ENCODE peak calls at places on chromosomes 12 and 14, in eight cellular contexts. H is IMR-90, E is stomach, C is right lobe of liver, A is HCT116, K is body of pancreas, R is ovary, L is heart left ventricle. B is an unnamed sample.

GRCh38 chr14:64826845-64827244 is 52.9 kb downstream of the SPTB start:
- DNase-seq in H (no peak), E (no peak), C (no peak), A (no peak), K (no peak), R (no peak), L (no peak), B (no peak)

GRCh38 chr12:84995646-84996045 is 40.4 kb downstream of the TSPAN19 start:
- DNase-seq in H (peak), E (no peak), C (no peak), A (no peak), K (no peak), R (no peak), L (no peak), B (no peak)

GRCh38 chr14:39025250-39025809 is 77.7 kb downstream of the SEC23A start:
- DNase-seq in H (no peak), E (no peak), C (no peak), A (no peak), K (no peak), R (no peak), L (no peak), B (no peak)

GRCh38 chr12:4997939-4998338 is 45.7 kb upstream of the KCNA5 start:
- DNase-seq in H (peak), E (no peak), C (no peak), A (no peak), K (no peak), R (no peak), L (peak), B (no peak)

GRCh38 chr12:15979096-15980091 is 68.3 kb downstream of the DERA start:
- DNase-seq in H (peak), E (no peak), C (no peak), A (no peak), K (no peak), R (no peak), L (no peak), B (no peak)

GRCh38 chr14:93019367-93019843 is 96.3 kb downstream of the ITPK1 start:
- DNase-seq in H (no peak), E (peak), C (peak), A (no peak), K (peak), R (peak), L (no peak), B (no peak)

GRCh38 chr14:31992051-31992450 is 85.1 kb upstream of the ARHGAP5 start:
- DNase-seq in H (peak), E (no peak), C (no peak), A (no peak), K (no peak), R (no peak), L (no peak), B (no peak)

GRCh38 chr12:31225656-31226535 is 100.1 kb downstream of the SINHCAF start:
- DNase-seq in H (no peak), E (no peak), C (no peak), A (no peak), K (no peak), R (no peak), L (no peak), B (no peak)

GRCh38 chr12:32025906-32026305 is 66.7 kb downstream of the RESF1 start:
- DNase-seq in H (no peak), E (no peak), C (no peak), A (no peak), K (no peak), R (no peak), L (no peak), B (no peak)

GRCh38 chr12:11798856-11799530 is 149.5 kb downstream of the ETV6 start:
- DNase-seq in H (peak), E (no peak), C (no peak), A (no peak), K (no peak), R (no peak), L (peak), B (no peak)
- TF ChIP-seq POLR2A in H (no peak), E (no peak), C (no peak), A (no peak), K (no peak), R (no peak), L (no peak), B (no peak)

GRCh38 chr12:113803829-113804140 is 162.3 kb downstream of the RBM19 start:
- DNase-seq in H (no peak), E (no peak), C (no peak), A (no peak), K (no peak), R (no peak), L (no peak), B (no peak)

GRCh38 chr12:113812431-113813228 is 153.5 kb downstream of the RBM19 start:
- DNase-seq in H (no peak), E (no peak), C (no peak), A (no peak), K (no peak), R (no peak), L (no peak), B (no peak)

GRCh38 chr12:113805201-113805600 is 160.9 kb downstream of the RBM19 start:
- DNase-seq in H (no peak), E (no peak), C (no peak), A (no peak), K (no peak), R (no peak), L (no peak), B (no peak)

GRCh38 chr12:113805673-113806072 is 160.5 kb downstream of the RBM19 start:
- DNase-seq in H (no peak), E (no peak), C (no peak), A (no peak), K (no peak), R (no peak), L (no peak), B (no peak)

DNA sequence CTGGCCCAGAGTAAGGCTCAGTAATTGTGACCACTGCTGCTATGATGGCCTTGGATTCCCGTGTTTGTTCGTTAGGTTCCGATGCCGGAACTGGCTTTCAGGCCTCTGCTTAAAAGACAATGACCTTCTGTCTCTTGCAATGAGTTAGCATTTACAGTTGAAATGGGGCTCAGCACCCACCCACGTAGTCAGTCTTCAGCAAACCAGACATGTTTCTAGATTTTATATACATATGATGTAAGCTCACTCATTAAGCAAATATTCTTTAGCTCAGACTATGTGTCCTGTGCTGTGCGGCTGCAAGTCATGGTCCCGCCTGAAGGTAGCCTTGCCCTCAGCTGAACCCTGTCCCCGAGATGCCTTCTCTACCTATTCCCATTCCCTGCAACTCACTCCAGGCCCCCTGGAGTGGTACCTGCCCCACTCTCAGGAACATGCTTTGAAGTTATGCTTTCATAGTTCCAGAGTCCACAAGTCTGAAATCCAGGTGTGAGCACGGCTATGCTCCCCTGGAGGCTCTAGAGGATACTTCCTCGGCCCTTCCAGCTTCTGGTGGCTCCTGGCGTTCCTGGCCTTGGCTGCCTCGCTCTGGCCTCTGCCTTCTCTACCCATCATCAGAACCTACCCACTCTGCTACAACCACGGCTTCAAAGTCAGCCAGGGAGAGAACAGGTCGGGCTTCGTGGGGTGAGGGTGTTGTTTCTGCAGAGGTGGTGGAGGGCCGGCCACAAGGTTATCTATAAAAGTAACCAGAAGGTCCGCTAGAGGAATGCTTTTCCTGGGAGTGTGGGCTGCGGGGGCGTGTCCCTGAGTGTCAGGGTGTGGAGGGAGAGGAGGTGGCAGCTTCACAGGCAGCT is 157.8 kb downstream of the RBM19 start:
- DNase-seq in H (peak), E (no peak), C (no peak), A (no peak), K (no peak), R (no peak), L (no peak), B (no peak)
- TF ChIP-seq POLR2A in H (no peak), E (no peak), C (no peak), A (no peak), K (no peak), R (no peak), L (no peak), B (no peak)

GRCh38 chr14:76953196-76953945 is 75.1 kb downstream of the IRF2BPL start:
- DNase-seq in H (peak), E (peak), C (peak), A (peak), K (peak), R (peak), L (peak), B (no peak)
- TF ChIP-seq POLR2A in H (no peak), E (no peak), C (peak), A (peak), K (no peak), R (no peak), L (peak), B (no peak)

GRCh38 chr12:121839106-121839992 is 19.3 kb downstream of the HPD start:
- DNase-seq in H (peak), E (peak), C (peak), A (peak), K (peak), R (peak), L (peak), B (peak)
- TF ChIP-seq POLR2A in H (no peak), E (no peak), C (peak), A (peak), K (no peak), R (peak), L (peak), B (no peak)

DNA sequence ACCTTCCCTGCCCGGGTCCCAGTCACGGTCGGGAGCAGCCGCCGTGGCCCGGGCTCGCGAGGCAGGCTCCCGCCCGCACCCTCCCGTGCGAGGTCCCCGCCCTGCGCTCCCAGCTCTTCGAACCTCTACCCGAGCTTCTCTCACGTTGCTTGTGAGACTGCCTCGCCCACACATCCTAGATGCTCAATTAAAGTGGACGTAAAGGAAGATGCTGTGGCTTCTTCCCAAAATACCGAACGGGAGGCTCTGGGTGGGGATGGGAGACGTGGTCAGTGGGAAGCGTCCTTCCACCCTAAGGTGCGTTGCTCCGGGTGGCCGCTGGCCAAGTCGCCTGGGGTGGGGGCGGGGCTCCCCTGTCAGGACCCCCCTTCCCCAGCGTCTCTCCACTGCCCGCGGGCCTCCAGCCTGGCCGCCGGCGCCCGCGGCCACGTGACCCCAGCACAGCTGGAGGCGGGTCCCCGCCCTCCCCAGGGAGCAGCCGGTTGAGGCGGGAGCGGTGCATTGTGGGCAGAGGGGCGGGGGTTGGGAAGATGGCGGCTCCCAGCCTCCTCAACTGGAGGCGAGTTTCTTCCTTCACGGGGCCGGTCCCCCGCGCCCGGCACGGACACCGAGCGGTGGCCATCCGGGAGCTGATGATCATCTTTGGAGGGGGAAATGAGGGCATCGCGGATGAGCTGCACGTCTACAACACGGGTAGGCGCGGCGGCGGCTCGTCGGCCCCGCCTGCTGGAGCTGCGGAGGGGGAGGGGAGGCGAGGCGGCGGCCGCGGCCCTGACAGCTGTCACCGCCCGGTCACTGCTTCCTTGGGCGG is at the start of gene HCFC2:
- DNase-seq in H (peak), E (peak), C (peak), A (peak), K (peak), R (peak), L (peak), B (peak)
- TF ChIP-seq POLR2A in H (no peak), E (no peak), C (peak), A (peak), K (peak), R (peak), L (peak), B (peak)

GRCh38 chr12:132592261-132592970 is 18.0 kb downstream of the LRCOL1 start:
- DNase-seq in H (no peak), E (no peak), C (no peak), A (no peak), K (no peak), R (no peak), L (no peak), B (no peak)

GRCh38 chr12:132595183-132595582 is 15.2 kb downstream of the LRCOL1 start:
- DNase-seq in H (no peak), E (no peak), C (no peak), A (no peak), K (no peak), R (no peak), L (no peak), B (no peak)

GRCh38 chr12:132593521-132593920 is 16.9 kb downstream of the LRCOL1 start:
- DNase-seq in H (no peak), E (no peak), C (no peak), A (no peak), K (no peak), R (no peak), L (no peak), B (no peak)

GRCh38 chr12:132593071-132593470 is 17.3 kb downstream of the LRCOL1 start:
- DNase-seq in H (no peak), E (no peak), C (no peak), A (no peak), K (no peak), R (no peak), L (no peak), B (no peak)

GRCh38 chr12:132593938-132594358 is 16.4 kb downstream of the LRCOL1 start:
- DNase-seq in H (peak), E (peak), C (peak), A (peak), K (peak), R (peak), L (peak), B (peak)
- TF ChIP-seq POLR2A in H (no peak), E (no peak), C (no peak), A (peak), K (no peak), R (no peak), L (no peak), B (no peak)

GRCh38 chr14:49768301-49769121 is 558 bp downstream of the KLHDC2 start:
- DNase-seq in H (peak), E (peak), C (peak), A (peak), K (peak), R (peak), L (peak), B (no peak)
- TF ChIP-seq POLR2A in H (no peak), E (no peak), C (peak), A (no peak), K (no peak), R (no peak), L (no peak), B (no peak)

GRCh38 chr12:132154941-132155770 is 10.9 kb downstream of the NOC4L start:
- DNase-seq in H (no peak), E (no peak), C (no peak), A (no peak), K (no peak), R (no peak), L (no peak), B (no peak)
- TF ChIP-seq POLR2A in H (no peak), E (no peak), C (no peak), A (no peak), K (no peak), R (no peak), L (no peak), B (no peak)

GRCh38 chr12:108638141-108638823 is 4.6 kb upstream of the SELPLG start:
- DNase-seq in H (no peak), E (peak), C (no peak), A (no peak), K (no peak), R (no peak), L (peak), B (peak)
- TF ChIP-seq POLR2A in H (no peak), E (no peak), C (no peak), A (no peak), K (no peak), R (no peak), L (no peak), B (no peak)

DNA sequence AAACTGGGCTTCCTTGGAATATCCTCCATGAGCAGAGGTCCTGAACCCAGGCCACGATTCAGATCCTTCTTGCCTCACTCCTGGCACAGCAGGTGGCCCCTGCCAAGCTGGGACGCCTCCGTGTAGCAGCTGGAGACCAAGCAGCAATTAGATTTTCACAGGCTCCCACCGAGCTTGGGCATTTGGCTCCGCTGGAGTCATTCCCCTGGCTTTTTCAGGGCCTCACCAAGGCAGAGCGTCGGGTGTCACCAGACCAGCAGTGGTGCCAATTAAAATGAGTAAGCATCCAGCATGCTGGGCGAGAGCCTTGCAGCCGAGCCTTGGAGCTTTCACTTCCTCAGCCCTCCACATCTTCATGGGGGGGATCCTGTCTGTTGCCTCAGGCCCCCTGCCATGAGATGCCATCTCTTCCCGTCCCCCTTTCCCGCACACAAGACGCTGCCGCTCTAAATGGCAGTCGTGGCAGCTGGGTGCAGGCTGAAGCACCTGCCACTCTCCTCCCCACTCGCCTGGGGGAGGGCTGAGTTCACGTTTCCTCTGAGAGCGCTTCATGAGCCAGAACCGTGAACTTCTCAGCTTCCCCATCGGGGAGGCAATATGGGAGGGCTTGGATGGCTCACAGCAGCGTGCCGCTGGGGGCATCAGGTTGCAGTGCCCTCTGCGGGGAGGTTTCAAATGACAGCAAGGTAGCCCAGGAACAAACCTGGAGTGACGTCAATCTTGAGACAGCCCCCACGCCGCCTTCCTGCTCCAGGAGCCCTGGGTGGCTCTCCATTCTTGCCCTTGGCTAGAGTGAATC is 11.7 kb downstream of the TPCN1 start:
- DNase-seq in H (no peak), E (peak), C (peak), A (no peak), K (no peak), R (no peak), L (peak), B (peak)
- TF ChIP-seq POLR2A in H (no peak), E (no peak), C (no peak), A (no peak), K (no peak), R (no peak), L (peak), B (no peak)

B was measured in suprapubic skin.